ENCODE peak calls at places on chromosomes 13 and 19, in eight cellular contexts. R is endothelial cell of umbilical vein, W is cardiac fibroblast, N is AG09309, Z is spleen, V is neural crest cell, J is body of pancreas, T is heart right ventricle. P is an unnamed sample.

GRCh38 chr13:102839462-102839861 is 6.4 kb upstream of the ERCC5 start:
- DNase-seq in V (no peak), Z (no peak), R (no peak), J (no peak), T (no peak), N (peak), W (peak), P (no peak)

GRCh38 chr19:991174-991931 is 7.2 kb downstream of the WDR18 start:
- DNase-seq in J (no peak), T (no peak), R (no peak), N (no peak), V (no peak), W (peak), Z (no peak), P (peak)

GRCh38 chr13:76884571-76885202 is 1.5 kb downstream of the KCTD12 start:
- DNase-seq in T (peak), N (no peak), Z (no peak), J (no peak), V (no peak), R (peak), W (peak), P (no peak)

GRCh38 chr19:54439174-54439851 is 9.7 kb upstream of the LENG8 start:
- DNase-seq in W (peak), T (no peak), N (no peak), R (peak), V (peak), J (peak), Z (no peak), P (no peak)

GRCh38 chr13:92187378-92187989 is 789.1 kb downstream of the GPC5 start:
- DNase-seq in Z (no peak), T (no peak), N (no peak), W (peak), V (peak), J (peak), R (peak), P (peak)

GRCh38 chr19:13012690-13013608 is 17.7 kb downstream of the NFIX start:
- DNase-seq in R (peak), W (peak), V (no peak), T (no peak), Z (no peak), J (peak), N (no peak), P (peak)

GRCh38 chr19:47495478-47496372 is 11.7 kb upstream of the KPTN start:
- DNase-seq in V (no peak), Z (no peak), N (no peak), W (no peak), T (no peak), J (no peak), R (no peak), P (no peak)

GRCh38 chr19:18469245-18470107 is 31.5 kb upstream of the ISYNA1 start:
- DNase-seq in Z (peak), R (peak), J (peak), N (no peak), V (peak), T (peak), W (peak), P (peak)

GRCh38 chr19:927044-927706 is 1.3 kb downstream of the ARID3A start:
- DNase-seq in R (no peak), T (no peak), J (peak), N (no peak), V (peak), W (peak), Z (peak), P (peak)

GRCh38 chr13:30175166-30175565 is 132.2 kb downstream of the KATNAL1 start:
- DNase-seq in Z (no peak), T (no peak), J (no peak), R (no peak), W (no peak), N (no peak), V (no peak), P (no peak)

GRCh38 chr13:75761373-75761772 is 125.2 kb downstream of the LMO7 start:
- DNase-seq in Z (no peak), R (no peak), N (no peak), J (no peak), V (no peak), W (no peak), T (no peak), P (peak)

GRCh38 chr19:57587529-57587928 is 3.6 kb downstream of the ZIK1 start:
- DNase-seq in J (no peak), T (no peak), W (peak), V (no peak), N (peak), Z (no peak), R (no peak), P (no peak)

GRCh38 chr13:93824286-93824685 is 597.7 kb downstream of the GPC6 start:
- DNase-seq in W (no peak), J (no peak), Z (no peak), V (no peak), N (no peak), T (no peak), R (no peak), P (no peak)

GRCh38 chr19:34512254-34512796 is 30.8 kb downstream of the WTIP start:
- DNase-seq in R (no peak), Z (no peak), N (no peak), T (no peak), V (no peak), W (no peak), J (no peak), P (no peak)

GRCh38 chr13:25912961-25913360 is 138.9 kb downstream of the SHISA2 start:
- DNase-seq in R (no peak), W (no peak), Z (no peak), T (no peak), V (no peak), N (no peak), J (no peak), P (no peak)

GRCh38 chr13:20118268-20119140 is 42.3 kb downstream of the GJA3 start:
- DNase-seq in T (peak), Z (peak), W (peak), N (no peak), R (peak), V (peak), J (peak), P (peak)

GRCh38 chr19:3494051-3494450 is 6.4 kb downstream of the DOHH start:
- DNase-seq in W (no peak), N (no peak), T (no peak), Z (no peak), J (no peak), V (no peak), R (no peak), P (no peak)

GRCh38 chr19:41537789-41538188 is 38.2 kb upstream of the CEACAM21 start:
- DNase-seq in N (no peak), R (peak), V (no peak), T (no peak), J (no peak), W (peak), Z (no peak), P (no peak)

GRCh38 chr19:11598746-11599145 is 1.5 kb downstream of the ZNF627 start:
- DNase-seq in Z (no peak), N (no peak), V (no peak), R (no peak), T (no peak), J (no peak), W (no peak), P (no peak)

GRCh38 chr13:47190696-47191095 is 293.8 kb upstream of the HTR2A start:
- DNase-seq in V (no peak), N (no peak), Z (no peak), R (no peak), W (no peak), T (no peak), J (no peak), P (no peak)

GRCh38 chr19:53037101-53038097 is 7.1 kb upstream of the ERVV-2 start:
- DNase-seq in J (peak), W (peak), T (peak), Z (peak), R (peak), V (peak), N (peak), P (peak)

GRCh38 chr13:25179810-25180437 is 7.8 kb upstream of the AMER2 start:
- DNase-seq in R (no peak), V (no peak), N (no peak), W (no peak), J (no peak), T (no peak), Z (no peak), P (no peak)

DNA sequence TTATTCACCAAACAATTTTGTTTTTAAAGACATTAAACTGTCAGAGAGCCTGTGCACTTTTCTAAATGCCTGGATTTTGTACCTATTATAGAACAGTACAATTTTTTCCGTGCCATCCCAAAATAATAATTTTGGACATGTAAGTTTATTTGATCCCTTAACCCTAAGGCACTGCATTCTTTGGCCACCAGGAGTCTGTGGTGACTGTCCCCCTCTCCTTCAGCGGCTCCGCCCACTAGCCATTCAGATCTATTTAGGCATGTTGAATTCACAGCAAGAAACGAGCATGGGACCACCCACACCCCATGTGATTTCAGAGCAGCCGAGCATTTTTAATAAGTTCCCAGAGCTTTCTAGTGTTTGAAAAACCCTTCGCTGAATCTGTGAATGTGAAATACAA is 567.5 kb downstream of the MYO16 start:
- DNase-seq in T (no peak), W (no peak), Z (no peak), V (peak), R (no peak), J (no peak), N (no peak), P (no peak)
- TF ChIP-seq CTCF in T (no peak), W (no peak), Z (no peak), V (peak), R (no peak), J (no peak), N (no peak), P (no peak)

GRCh38 chr13:23655321-23655720 is 85.1 kb downstream of the TNFRSF19 start:
- DNase-seq in N (no peak), W (no peak), V (no peak), T (no peak), R (no peak), J (no peak), Z (no peak), P (no peak)
- TF ChIP-seq CTCF in N (no peak), W (no peak), V (no peak), T (no peak), R (no peak), J (no peak), Z (no peak), P (no peak)

GRCh38 chr13:23159587-23160240 is 21.1 kb upstream of the SGCG start:
- DNase-seq in N (no peak), W (no peak), R (no peak), Z (no peak), V (peak), J (no peak), T (no peak), P (peak)

GRCh38 chr13:23161176-23161825 is 19.5 kb upstream of the SGCG start:
- DNase-seq in Z (no peak), W (no peak), V (no peak), J (no peak), T (no peak), N (no peak), R (no peak), P (no peak)

GRCh38 chr13:23159205-23159586 is 21.6 kb upstream of the SGCG start:
- DNase-seq in J (peak), N (no peak), W (peak), R (peak), T (peak), V (peak), Z (no peak), P (peak)

DNA sequence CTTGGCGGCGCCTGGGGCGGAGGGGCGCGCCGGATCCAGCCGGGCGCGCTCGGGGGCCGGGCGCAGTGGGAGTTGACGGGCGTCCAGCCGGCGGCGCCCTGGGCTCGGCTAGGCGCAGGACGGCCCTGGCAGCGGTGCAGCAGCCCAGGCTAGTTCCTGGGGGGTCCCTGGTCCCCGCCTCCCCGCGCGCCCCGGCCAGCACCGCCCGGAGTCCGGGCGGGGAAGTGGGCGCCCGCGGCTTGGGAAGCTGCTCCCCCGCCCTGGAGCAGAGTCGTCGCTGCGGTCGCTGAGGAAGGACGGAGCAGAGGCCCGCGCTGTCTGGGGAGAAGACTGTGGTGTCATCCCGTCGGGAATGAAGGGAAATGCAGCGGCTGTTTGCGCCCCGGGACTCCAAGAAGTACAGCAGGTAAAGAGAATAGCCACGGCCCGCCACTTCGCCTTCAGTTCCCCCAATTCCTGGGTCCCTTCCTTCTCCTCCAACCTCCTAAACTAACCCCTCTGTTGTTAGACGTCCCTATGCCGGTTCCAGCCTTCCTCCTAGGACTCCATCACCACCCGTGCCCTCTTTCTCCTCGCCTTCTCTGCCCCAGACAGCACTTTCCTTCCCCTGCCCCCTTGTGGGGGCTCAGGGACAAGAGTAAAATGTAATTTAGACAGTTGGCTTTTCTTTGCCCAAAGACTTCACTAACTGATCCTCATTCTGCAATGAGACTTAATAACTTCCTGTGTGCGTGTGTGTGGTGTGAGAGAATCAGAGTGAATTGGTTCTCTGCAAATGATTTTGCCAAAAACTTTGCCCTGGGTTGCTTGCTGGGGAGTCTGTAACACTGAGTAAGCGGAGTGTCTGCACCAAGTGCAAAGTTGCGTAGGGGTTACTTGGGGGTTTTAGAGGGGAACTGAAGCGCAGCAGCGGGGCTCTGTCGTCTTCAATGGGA is 20.3 kb upstream of the SGCG start:
- DNase-seq in N (no peak), T (no peak), Z (no peak), W (no peak), J (no peak), V (peak), R (no peak), P (peak)
- TF ChIP-seq CTCF in N (no peak), T (no peak), Z (no peak), W (no peak), J (no peak), V (no peak), R (peak), P (no peak)

GRCh38 chr13:50209646-50210045 is 194.4 kb downstream of the KCNRG start:
- DNase-seq in Z (no peak), V (no peak), W (peak), N (no peak), R (no peak), J (no peak), T (no peak), P (no peak)
- TF ChIP-seq CTCF in Z (no peak), V (no peak), W (no peak), N (no peak), R (no peak), J (no peak), T (no peak), P (no peak)

DNA sequence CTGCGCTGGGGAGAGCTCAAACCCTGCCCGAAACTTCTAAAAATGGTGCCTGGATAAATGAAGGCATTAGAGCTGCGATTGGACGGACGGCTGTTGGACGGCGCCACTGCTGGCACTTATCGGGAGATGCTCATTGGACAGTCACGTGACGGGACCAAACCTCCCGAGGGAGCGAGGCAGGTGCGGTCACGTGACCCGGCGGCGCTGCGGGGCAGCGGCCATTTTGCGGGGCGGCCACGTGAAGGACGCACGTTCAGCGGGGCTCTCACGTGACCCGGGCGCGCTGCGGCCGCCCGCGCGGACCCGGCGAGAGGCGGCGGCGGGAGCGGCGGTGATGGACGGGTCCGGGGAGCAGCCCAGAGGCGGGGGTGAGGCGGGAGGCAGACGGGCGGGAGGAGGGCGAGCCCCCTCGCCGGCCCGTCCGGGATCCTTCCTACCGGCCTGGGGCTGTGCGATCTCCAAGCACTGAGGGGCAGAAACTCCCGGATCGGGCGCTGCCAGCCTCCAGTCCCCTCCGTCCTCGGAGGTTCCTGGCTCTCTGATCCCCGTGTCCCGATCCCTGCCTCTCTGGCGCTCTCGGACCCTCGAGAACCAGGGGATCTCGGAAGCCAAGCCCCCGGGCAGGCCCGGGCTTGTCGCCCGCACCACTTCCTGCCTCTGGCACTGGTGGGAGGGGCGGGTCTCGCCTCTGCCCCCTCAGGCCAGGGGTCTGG is at the start of gene BAX:
- DNase-seq in W (peak), R (peak), Z (peak), J (peak), V (peak), N (peak), T (peak), P (peak)
- TF ChIP-seq CTCF in W (no peak), R (no peak), Z (no peak), J (no peak), V (no peak), N (no peak), T (no peak), P (no peak)

GRCh38 chr13:101115762-101116161 is 300.5 kb downstream of the NALCN start:
- DNase-seq in T (no peak), N (no peak), W (peak), Z (no peak), J (no peak), R (no peak), V (no peak), P (no peak)
- TF ChIP-seq CTCF in T (no peak), N (peak), W (peak), Z (no peak), J (no peak), R (no peak), V (peak), P (no peak)